ENCODE peak calls at places on chromosomes 16 and 17, in eight cellular contexts. I is transverse colon, D is ovary, Z is A549, C is suprapubic skin, X is tibial nerve, S is stomach, A is H1. M is an unnamed sample.

GRCh38 chr16:62201911-62202310 is 165.7 kb upstream of the CDH8 start:
- DNase-seq in C (no peak), Z (no peak), I (no peak), S (no peak), X (no peak), A (no peak), D (no peak), M (no peak)

GRCh38 chr17:16989230-16989952 is 17.5 kb upstream of the TNFRSF13B start:
- DNase-seq in C (no peak), D (no peak), A (no peak), X (no peak), S (no peak), Z (no peak), I (peak; percentile 73), M (peak; percentile 50)

GRCh38 chr17:47732399-47733046 is 513 bp upstream of the TBX21 start:
- DNase-seq in C (peak; percentile 48), A (no peak), S (no peak), Z (no peak), D (no peak), I (no peak), X (no peak), M (peak; percentile 39)

GRCh38 chr16:27313422-27314160 is at the start of gene IL4R:
- DNase-seq in A (peak; percentile 73), C (peak; percentile 84), X (peak; percentile 33), D (peak; percentile 62), S (peak; percentile 77), I (peak; percentile 81), Z (no peak), M (peak; percentile 88)

GRCh38 chr16:87254734-87255133 is 62.5 kb downstream of the C16orf95 start:
- DNase-seq in I (no peak), X (no peak), Z (no peak), A (no peak), C (peak; percentile 50), D (no peak), S (peak; percentile 13), M (no peak)

GRCh38 chr17:55577011-55577586 is 65.8 kb upstream of the SMIM36 start:
- DNase-seq in I (peak; percentile 36), A (no peak), X (peak; percentile 51), D (peak; percentile 55), S (no peak), C (no peak), Z (no peak), M (peak; percentile 77)

GRCh38 chr17:76251478-76252039 is 11.3 kb upstream of the RNF157 start:
- DNase-seq in C (no peak), X (no peak), D (no peak), I (no peak), S (no peak), A (no peak), Z (no peak), M (peak; percentile 55)

GRCh38 chr16:84735846-84736586 is 36.2 kb downstream of the USP10 start:
- DNase-seq in C (no peak), I (peak; percentile 79), A (no peak), D (no peak), S (peak; percentile 68), Z (no peak), X (no peak), M (no peak)

GRCh38 chr16:76294691-76295214 is 17.6 kb downstream of the CNTNAP4 start:
- DNase-seq in C (no peak), S (no peak), A (no peak), X (no peak), D (no peak), I (no peak), Z (no peak), M (no peak)

GRCh38 chr17:80254396-80255241 is 6.0 kb upstream of the RNF213 start:
- DNase-seq in C (no peak), I (peak; percentile 70), D (no peak), X (no peak), A (no peak), Z (peak; percentile 97), S (peak; percentile 58), M (no peak)

GRCh38 chr17:40301315-40301714 is 7.7 kb upstream of the RARA start:
- DNase-seq in D (no peak), S (peak; percentile 64), C (peak; percentile 77), A (no peak), I (peak; percentile 43), X (no peak), Z (no peak), M (no peak)

GRCh38 chr16:89847930-89848297 is 19.6 kb downstream of the SPIRE2 start:
- DNase-seq in S (no peak), A (no peak), C (no peak), Z (no peak), D (no peak), I (peak; percentile 49), X (no peak), M (no peak)

GRCh38 chr16:68117884-68118283 is 32.7 kb downstream of the NFATC3 start:
- DNase-seq in A (no peak), S (no peak), I (no peak), Z (no peak), X (no peak), C (no peak), D (no peak), M (no peak)

GRCh38 chr16:68116256-68116853 is 31.2 kb downstream of the NFATC3 start:
- DNase-seq in X (no peak), D (no peak), C (no peak), I (no peak), S (no peak), A (no peak), Z (peak; percentile 29), M (no peak)

GRCh38 chr16:68113059-68113757 is 28.0 kb downstream of the NFATC3 start:
- DNase-seq in I (no peak), D (no peak), S (no peak), C (no peak), X (no peak), A (no peak), Z (no peak), M (no peak)

GRCh38 chr16:68113765-68114240 is 28.6 kb downstream of the NFATC3 start:
- DNase-seq in S (no peak), D (no peak), C (no peak), I (no peak), Z (no peak), A (no peak), X (no peak), M (no peak)

DNA sequence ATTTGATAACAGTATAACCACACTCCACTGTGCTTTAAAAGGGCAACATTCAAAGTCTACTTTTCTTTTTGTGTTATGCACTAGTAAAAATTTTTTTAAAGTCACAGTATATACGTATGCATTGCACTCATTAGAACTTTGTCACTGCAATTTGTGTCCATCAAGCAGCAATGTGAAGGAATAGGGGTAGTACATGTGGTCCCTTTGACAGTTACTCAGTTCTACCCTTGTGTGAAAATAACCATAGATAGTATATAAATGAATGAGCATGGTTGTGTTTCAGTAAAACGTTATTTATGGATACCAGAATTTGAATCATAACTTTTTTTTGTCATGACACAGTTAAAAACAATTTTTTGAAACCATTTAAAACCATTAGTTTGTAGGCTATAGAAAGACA is 30.7 kb downstream of the NFATC3 start:
- DNase-seq in Z (no peak), X (no peak), I (no peak), C (no peak), S (no peak), A (no peak), D (no peak), M (no peak)
- H3K4me1 ChIP-seq in Z (peaks cover 10% of the 10 kb centered on the region), X (no peaks in the 10 kb centered on the region), I (no peaks in the 10 kb centered on the region), C (peaks cover 24% of the 10 kb centered on the region), S (peaks cover 12% of the 10 kb centered on the region), A (no peaks in the 10 kb centered on the region), D (no peaks in the 10 kb centered on the region), M (no peaks in the 10 kb centered on the region)

DNA sequence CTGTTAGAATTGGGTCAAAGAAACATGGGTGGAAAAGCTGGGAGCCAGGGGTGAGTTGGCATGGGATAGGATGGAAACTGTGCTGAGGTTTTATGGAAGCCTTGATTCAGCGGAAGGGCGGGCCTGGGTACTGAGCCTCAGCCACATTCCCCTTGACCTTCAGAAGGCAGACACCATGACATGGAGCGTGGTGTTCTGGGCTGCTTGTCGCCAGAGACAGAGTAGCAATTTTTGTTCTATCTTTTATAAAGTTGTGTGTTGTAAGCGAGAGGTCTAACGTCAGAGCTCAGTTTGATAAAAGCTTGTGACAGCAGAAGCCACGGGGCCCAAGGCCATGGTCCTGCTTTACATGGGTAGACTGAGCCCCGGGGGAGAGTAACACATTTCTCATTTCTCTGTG is 50.2 kb downstream of the SLC47A1 start:
- DNase-seq in C (no peak), X (no peak), I (no peak), Z (no peak), D (no peak), S (no peak), A (no peak), M (no peak)
- TF ChIP-seq POLR2A in C (no peak), X (no peak), I (no peak), Z (no peak), D (no peak), S (no peak), A (no peak), M (no peak)

GRCh38 chr17:51006601-51007000 is 114.1 kb downstream of the SPAG9 start:
- DNase-seq in D (no peak), I (no peak), C (no peak), Z (no peak), X (no peak), S (no peak), A (no peak), M (no peak)

GRCh38 chr17:51000835-51001638 is 119.6 kb downstream of the SPAG9 start:
- DNase-seq in A (no peak), Z (peak; percentile 62), X (no peak), C (no peak), D (no peak), S (no peak), I (no peak), M (no peak)

GRCh38 chr17:51005768-51006167 is 114.9 kb downstream of the SPAG9 start:
- DNase-seq in C (no peak), X (no peak), A (no peak), S (no peak), Z (no peak), D (no peak), I (no peak), M (no peak)

GRCh38 chr17:51004249-51004648 is 116.4 kb downstream of the SPAG9 start:
- DNase-seq in D (no peak), X (no peak), A (no peak), Z (no peak), C (no peak), S (no peak), I (no peak), M (no peak)
- TF ChIP-seq EP300 in D (no peak), X (no peak), A (no peak), Z (no peak), C (no peak), S (no peak), I (no peak), M (no peak)

DNA sequence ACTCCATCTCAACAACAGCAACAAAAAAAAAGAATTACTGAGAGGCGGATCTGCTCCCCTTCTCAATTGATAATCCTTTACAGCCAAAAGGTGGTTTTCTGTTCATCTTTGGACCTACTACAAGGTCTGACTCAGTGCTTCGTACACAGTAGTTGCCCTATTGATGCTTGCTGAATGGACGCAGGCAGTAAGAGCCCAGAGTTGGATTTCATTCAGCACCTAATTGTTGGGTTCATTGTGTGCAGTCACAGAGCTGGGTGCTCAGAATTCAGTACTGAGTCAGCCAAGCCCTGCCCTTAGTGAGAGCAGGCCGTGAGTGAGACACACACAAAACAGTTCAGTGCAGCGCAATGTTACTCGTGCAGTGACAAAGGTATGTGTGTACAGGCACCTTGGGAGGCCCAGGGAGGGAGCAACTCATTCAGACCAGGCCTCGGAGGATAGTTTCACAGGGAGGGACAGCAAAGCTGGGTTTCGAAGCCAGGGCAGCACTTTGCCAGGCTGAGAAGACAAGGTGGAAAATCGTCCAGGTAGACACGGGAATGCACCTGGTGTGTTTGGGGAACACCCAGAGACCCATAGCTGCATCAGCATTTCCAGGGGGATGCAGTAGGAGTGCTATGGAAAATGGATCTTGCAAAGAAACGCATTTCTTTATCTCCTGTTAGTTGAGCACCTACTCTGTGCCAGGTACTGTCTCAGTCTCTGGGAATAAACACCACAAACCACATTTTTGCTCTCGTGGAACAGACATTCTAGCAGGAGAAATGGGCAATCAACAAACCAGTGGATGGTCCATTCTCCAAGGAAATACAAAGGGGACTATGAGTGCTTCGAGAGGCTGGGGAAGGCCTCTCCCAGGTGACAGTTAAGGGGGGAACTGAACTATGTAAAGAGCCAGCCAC is 18.1 kb upstream of the KRT17 start:
- DNase-seq in X (no peak), C (no peak), D (no peak), I (no peak), A (no peak), Z (no peak), S (no peak), M (no peak)
- H3K4me1 ChIP-seq in X (no peaks in the 10 kb centered on the region), C (peaks cover 13% of the 10 kb centered on the region), D (no peaks in the 10 kb centered on the region), I (peaks cover 2% of the 10 kb centered on the region), A (no peaks in the 10 kb centered on the region), Z (peaks cover 13% of the 10 kb centered on the region), S (no peaks in the 10 kb centered on the region), M (peaks cover under 1% of the 10 kb centered on the region)